ENCODE peak calls at places on chromosomes 5 and 9, in ten cellular contexts. X is SJSA1; R is CD8-positive, alpha-beta T cell; Y is prostate gland; F is pancreas; P is tibial nerve; Z is CD8-positive, alpha-beta memory T cell; S is colonic mucosa; C is neuronal stem cell; T is IMR-90. D is an unnamed sample. For H3K4me1, the result is how much of the 10 kb centered on the place peaks cover.

GRCh38 chr9:107019216-107019615 is 156.2 kb downstream of the ZNF462 start:
- DNase-seq in X (peak), R (no peak), Y (no peak), F (no peak), P (no peak), Z (no peak), S (no peak), C (no peak), T (peak), D (no peak)

GRCh38 chr5:79546782-79547428 is 33.0 kb upstream of the HOMER1 start:
- DNase-seq in X (no peak), R (no peak), Y (no peak), F (no peak), P (no peak), Z (no peak), S (no peak), C (no peak), T (peak), D (no peak)

GRCh38 chr5:150108711-150109605 is 22.6 kb upstream of the CSF1R start:
- DNase-seq in X (no peak), R (no peak), Y (no peak), F (no peak), P (no peak), Z (no peak), S (peak), C (no peak), T (no peak), D (no peak)

GRCh38 chr5:55821731-55822512 is 29.2 kb upstream of the IL31RA start:
- DNase-seq in X (no peak), R (no peak), Y (no peak), F (peak), P (no peak), Z (peak), S (no peak), C (no peak), T (no peak), D (peak)

GRCh38 chr5:132211787-132212186 is 15.9 kb downstream of the P4HA2 start:
- DNase-seq in X (no peak), R (no peak), Y (no peak), F (no peak), P (no peak), Z (no peak), S (no peak), C (no peak), T (no peak), D (no peak)

GRCh38 chr5:1950708-1951103 is 68.0 kb upstream of the IRX4 start:
- DNase-seq in X (no peak), R (no peak), Y (no peak), F (no peak), P (no peak), Z (no peak), S (no peak), C (no peak), T (no peak), D (no peak)

GRCh38 chr9:27227192-27227591 is 69.8 kb downstream of the EQTN start:
- DNase-seq in X (peak), R (no peak), Y (no peak), F (no peak), P (no peak), Z (no peak), S (no peak), C (no peak), T (peak), D (no peak)

GRCh38 chr9:137666950-137667670 is 48.3 kb downstream of the EHMT1 start:
- DNase-seq in X (no peak), R (no peak), Y (no peak), F (no peak), P (no peak), Z (no peak), S (no peak), C (peak), T (no peak), D (no peak)

GRCh38 chr9:928363-929042 is 48.0 kb upstream of the DMRT3 start:
- DNase-seq in X (no peak), R (no peak), Y (no peak), F (no peak), P (no peak), Z (no peak), S (no peak), C (no peak), T (no peak), D (no peak)

GRCh38 chr9:17531642-17532254 is 47.1 kb upstream of the SH3GL2 start:
- DNase-seq in X (no peak), R (no peak), Y (no peak), F (no peak), P (peak), Z (no peak), S (peak), C (peak), T (peak), D (no peak)

GRCh38 chr5:151095341-151096000 is 14.6 kb upstream of the TNIP1 start:
- DNase-seq in X (no peak), R (no peak), Y (no peak), F (peak), P (no peak), Z (no peak), S (peak), C (no peak), T (no peak), D (no peak)

GRCh38 chr5:61132559-61132958 is 29.7 kb downstream of the SMIM15 start:
- DNase-seq in X (no peak), R (no peak), Y (no peak), F (no peak), P (no peak), Z (no peak), S (no peak), C (no peak), T (peak), D (no peak)

GRCh38 chr9:32524558-32525461 is 1.2 kb downstream of the RIGI start:
- DNase-seq in X (peak), R (no peak), Y (peak), F (peak), P (no peak), Z (peak), S (peak), C (no peak), T (no peak), D (no peak)

GRCh38 chr5:132661231-132662003 is 3.4 kb downstream of the IL13 start:
- DNase-seq in X (no peak), R (no peak), Y (no peak), F (no peak), P (no peak), Z (no peak), S (no peak), C (no peak), T (no peak), D (no peak)

GRCh38 chr5:139394654-139395566 is at the start of gene PROB1:
- DNase-seq in X (no peak), R (no peak), Y (no peak), F (no peak), P (no peak), Z (no peak), S (no peak), C (no peak), T (no peak), D (peak)

GRCh38 chr5:174751154-174751990 is 27.0 kb downstream of the MSX2 start:
- DNase-seq in X (no peak), R (no peak), Y (no peak), F (no peak), P (no peak), Z (no peak), S (no peak), C (peak), T (no peak), D (peak)

GRCh38 chr9:127783644-127784043 is 2.2 kb upstream of the CDK9 start:
- DNase-seq in X (no peak), R (no peak), Y (no peak), F (no peak), P (no peak), Z (no peak), S (no peak), C (no peak), T (no peak), D (no peak)

GRCh38 chr5:86894006-86894560 is 276.3 kb downstream of the COX7C start:
- DNase-seq in X (no peak), R (no peak), Y (no peak), F (no peak), P (no peak), Z (no peak), S (no peak), C (no peak), T (peak), D (no peak)

GRCh38 chr9:26656003-26656940 is 236.3 kb downstream of the CAAP1 start:
- DNase-seq in X (no peak), R (no peak), Y (peak), F (no peak), P (no peak), Z (no peak), S (no peak), C (peak), T (peak), D (no peak)

GRCh38 chr9:136803551-136804508 is 3.9 kb upstream of the RABL6 start:
- DNase-seq in X (peak), R (no peak), Y (no peak), F (peak), P (no peak), Z (no peak), S (peak), C (no peak), T (no peak), D (no peak)

GRCh38 chr5:54632131-54632551 is 114.6 kb downstream of the SNX18 start:
- DNase-seq in X (no peak), R (no peak), Y (no peak), F (no peak), P (no peak), Z (no peak), S (no peak), C (no peak), T (no peak), D (no peak)

GRCh38 chr5:56279979-56280378 is 46.8 kb upstream of the ANKRD55 start:
- DNase-seq in X (peak), R (no peak), Y (no peak), F (no peak), P (no peak), Z (no peak), S (no peak), C (no peak), T (peak), D (no peak)

GRCh38 chr9:8564960-8565359 is 765.4 kb upstream of the DMAC1 start:
- DNase-seq in X (no peak), R (no peak), Y (no peak), F (no peak), P (no peak), Z (no peak), S (no peak), C (no peak), T (no peak), D (no peak)

GRCh38 chr5:143229426-143229895 is 174.0 kb downstream of the NR3C1 start:
- DNase-seq in X (no peak), R (peak), Y (no peak), F (no peak), P (no peak), Z (peak), S (no peak), C (no peak), T (no peak), D (no peak)

GRCh38 chr9:121838757-121839669 is 187.6 kb downstream of the DAB2IP start:
- DNase-seq in X (peak), R (no peak), Y (no peak), F (no peak), P (no peak), Z (no peak), S (no peak), C (no peak), T (no peak), D (no peak)

GRCh38 chr9:35274988-35275387 is 113.2 kb downstream of the UNC13B start:
- DNase-seq in X (no peak), R (no peak), Y (no peak), F (no peak), P (no peak), Z (no peak), S (no peak), C (no peak), T (no peak), D (no peak)

GRCh38 chr9:17191095-17191494 is 56.3 kb downstream of the CNTLN start:
- DNase-seq in X (no peak), R (no peak), Y (no peak), F (no peak), P (no peak), Z (no peak), S (no peak), C (no peak), T (peak), D (no peak)

GRCh38 chr9:34124923-34125322 is 1.6 kb downstream of the DCAF12 start:
- DNase-seq in X (no peak), R (no peak), Y (no peak), F (no peak), P (no peak), Z (no peak), S (peak), C (no peak), T (no peak), D (no peak)

GRCh38 chr5:1035421-1036405 is 27.1 kb downstream of the NKD2 start:
- DNase-seq in X (no peak), R (no peak), Y (no peak), F (peak), P (no peak), Z (no peak), S (no peak), C (no peak), T (no peak), D (peak)

GRCh38 chr9:79662553-79662956 is 90.8 kb downstream of the TLE4 start:
- DNase-seq in X (no peak), R (no peak), Y (no peak), F (no peak), P (no peak), Z (peak), S (no peak), C (peak), T (no peak), D (no peak)

GRCh38 chr5:97629281-97629680 is 446.2 kb upstream of the RIOK2 start:
- DNase-seq in X (no peak), R (no peak), Y (no peak), F (no peak), P (peak), Z (no peak), S (no peak), C (no peak), T (peak), D (peak)

GRCh38 chr9:109912082-109912581 is 132.1 kb downstream of the PALM2AKAP2 start:
- DNase-seq in X (peak), R (no peak), Y (no peak), F (no peak), P (no peak), Z (no peak), S (no peak), C (no peak), T (peak), D (no peak)

GRCh38 chr5:139823757-139824355 is 28.2 kb downstream of the PSD2 start:
- DNase-seq in X (no peak), R (no peak), Y (no peak), F (no peak), P (no peak), Z (no peak), S (no peak), C (no peak), T (no peak), D (no peak)

GRCh38 chr9:13648676-13649075 is 369.2 kb upstream of the MPDZ start:
- DNase-seq in X (no peak), R (no peak), Y (no peak), F (no peak), P (no peak), Z (no peak), S (no peak), C (no peak), T (no peak), D (no peak)

GRCh38 chr9:77614671-77615070 is 33.5 kb downstream of the GNA14 start:
- DNase-seq in X (no peak), R (no peak), Y (no peak), F (no peak), P (no peak), Z (no peak), S (no peak), C (no peak), T (no peak), D (no peak)

GRCh38 chr5:67306997-67307580 is 110.5 kb upstream of the CD180 start:
- DNase-seq in X (no peak), R (no peak), Y (no peak), F (no peak), P (no peak), Z (no peak), S (no peak), C (no peak), T (no peak), D (no peak)

GRCh38 chr5:146622391-146622790 is 106.4 kb upstream of the GPR151 start:
- DNase-seq in X (no peak), R (no peak), Y (no peak), F (no peak), P (no peak), Z (no peak), S (no peak), C (no peak), T (no peak), D (no peak)

GRCh38 chr9:108671156-108671555 is 184.6 kb downstream of the ACTL7B start:
- DNase-seq in X (no peak), R (no peak), Y (no peak), F (no peak), P (no peak), Z (no peak), S (no peak), C (peak), T (peak), D (no peak)

GRCh38 chr5:57735754-57736153 is 253.1 kb upstream of the ACTBL2 start:
- DNase-seq in X (peak), R (no peak), Y (no peak), F (no peak), P (no peak), Z (no peak), S (no peak), C (no peak), T (peak), D (no peak)

GRCh38 chr5:177312649-177313181 is 1.0 kb upstream of the MXD3 start:
- DNase-seq in X (peak), R (no peak), Y (no peak), F (no peak), P (no peak), Z (no peak), S (peak), C (no peak), T (no peak), D (no peak)
- H3K4me1 ChIP-seq in X (under half), R (under half), Y (under half), F (under half), P (under half), Z (under half), S (under half), C (under half), T (under half), D (under half)

GRCh38 chr5:37664551-37664950 is 175.3 kb downstream of the GDNF start:
- DNase-seq in X (no peak), R (no peak), Y (no peak), F (no peak), P (no peak), Z (no peak), S (no peak), C (no peak), T (no peak), D (no peak)
- H3K4me1 ChIP-seq in X (under half), R (under half), Y (under half), F (under half), P (under half), Z (under half), S (under half), C (under half), T (under half), D (under half)

DNA sequence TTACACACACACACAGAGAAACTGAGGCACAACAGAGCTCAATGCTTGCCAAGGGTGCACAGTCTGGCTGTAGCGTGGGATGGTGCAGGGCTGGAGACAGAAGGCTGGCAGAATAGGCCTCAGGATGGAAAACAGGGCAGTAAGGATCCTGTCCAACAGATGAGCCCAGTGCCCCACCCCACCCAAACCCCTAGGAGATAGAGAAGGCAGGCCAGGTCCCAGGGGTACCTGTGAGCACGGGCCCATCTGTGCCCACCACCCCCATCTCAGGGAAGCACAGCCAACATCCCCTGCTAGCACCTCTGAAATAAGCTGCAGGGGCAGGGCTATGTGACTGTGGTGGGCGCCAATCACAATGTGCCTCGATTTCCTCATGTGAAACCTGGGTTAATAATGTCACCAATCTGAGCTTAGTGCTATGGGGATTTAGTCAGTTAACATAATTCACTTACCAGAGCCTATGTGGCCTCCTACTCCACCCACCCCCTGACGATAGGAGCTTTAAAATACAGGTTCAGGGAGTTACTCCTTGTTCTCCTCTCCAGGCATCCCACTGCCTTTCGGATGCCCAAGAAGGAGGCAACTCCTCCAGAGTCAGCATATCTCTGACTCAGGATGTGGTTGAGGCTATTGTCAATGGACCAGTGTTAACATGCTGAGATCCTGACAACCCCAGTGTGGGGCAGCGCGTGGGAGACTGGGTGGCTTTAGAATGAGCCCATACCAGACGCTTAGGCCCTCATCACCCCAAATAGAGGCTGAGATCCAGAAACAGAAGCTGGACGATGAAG is 27.6 kb downstream of the BICD2 start:
- DNase-seq in X (no peak), R (no peak), Y (no peak), F (no peak), P (no peak), Z (no peak), S (no peak), C (no peak), T (peak), D (no peak)
- H3K4me1 ChIP-seq in X (under half), R (under half), Y (under half), F (under half), P (half or more), Z (under half), S (under half), C (under half), T (under half), D (half or more)

DNA sequence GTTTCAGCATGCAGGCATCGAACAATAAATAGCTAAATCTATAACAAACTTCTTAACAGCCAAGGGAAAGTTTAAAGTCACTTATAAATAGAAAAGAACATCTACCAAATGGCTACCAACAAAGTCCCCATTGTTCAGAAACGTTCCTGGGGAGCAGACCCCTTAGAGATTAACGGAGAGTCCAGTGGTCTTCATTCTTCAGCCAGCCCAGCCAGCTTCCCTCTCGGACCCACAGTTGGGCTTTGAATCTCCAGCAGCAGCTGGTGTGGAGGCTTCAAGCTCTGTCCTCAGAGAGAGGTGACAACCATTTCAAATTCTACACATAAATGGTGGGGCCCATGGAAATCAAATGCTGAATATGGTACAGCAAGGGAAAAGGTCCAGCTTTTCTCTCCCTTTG is 11.2 kb downstream of the ENC1 start:
- DNase-seq in X (no peak), R (no peak), Y (no peak), F (no peak), P (no peak), Z (no peak), S (no peak), C (no peak), T (no peak), D (no peak)
- H3K4me1 ChIP-seq in X (half or more), R (under half), Y (under half), F (under half), P (under half), Z (under half), S (under half), C (half or more), T (under half), D (under half)

GRCh38 chr5:157566902-157567489 is 8.6 kb downstream of the ADAM19 start:
- DNase-seq in X (no peak), R (no peak), Y (no peak), F (no peak), P (no peak), Z (no peak), S (no peak), C (no peak), T (no peak), D (no peak)
- H3K4me1 ChIP-seq in X (under half), R (under half), Y (under half), F (under half), P (under half), Z (under half), S (under half), C (under half), T (under half), D (under half)

GRCh38 chr5:134135091-134135655 is 20.7 kb downstream of the TCF7 start:
- DNase-seq in X (no peak), R (no peak), Y (no peak), F (no peak), P (no peak), Z (no peak), S (no peak), C (no peak), T (no peak), D (peak)

GRCh38 chr5:134133995-134134541 is 19.6 kb downstream of the TCF7 start:
- DNase-seq in X (no peak), R (no peak), Y (no peak), F (no peak), P (peak), Z (no peak), S (no peak), C (no peak), T (no peak), D (peak)

GRCh38 chr5:134138416-134139376 is 24.2 kb downstream of the TCF7 start:
- DNase-seq in X (peak), R (peak), Y (no peak), F (no peak), P (no peak), Z (no peak), S (no peak), C (no peak), T (peak), D (peak)

GRCh38 chr5:134136771-134137170 is 22.3 kb downstream of the TCF7 start:
- DNase-seq in X (peak), R (peak), Y (no peak), F (no peak), P (peak), Z (no peak), S (no peak), C (no peak), T (no peak), D (no peak)

DNA sequence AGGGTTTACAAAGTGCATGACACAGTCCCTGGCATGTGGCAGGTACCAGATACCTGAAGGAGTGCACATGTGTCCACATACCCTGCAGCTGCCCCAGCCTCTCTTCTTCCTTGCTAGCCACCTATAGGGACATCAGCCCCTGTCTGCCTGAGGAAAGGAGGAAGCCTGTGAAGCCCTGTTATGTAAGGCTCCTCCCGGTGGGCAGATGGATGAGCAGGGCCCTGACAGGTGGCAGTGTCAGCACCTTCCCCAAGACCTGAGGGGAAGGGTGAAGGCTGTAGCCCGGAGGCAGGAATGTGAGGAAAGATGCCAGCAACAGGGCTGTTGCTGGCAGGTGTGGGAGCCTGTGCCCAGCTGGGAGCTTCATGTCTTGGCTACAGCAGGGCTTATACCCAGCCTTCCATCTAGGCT is 21.7 kb downstream of the TCF7 start:
- DNase-seq in X (peak), R (peak), Y (no peak), F (no peak), P (peak), Z (no peak), S (no peak), C (no peak), T (no peak), D (peak)
- H3K4me1 ChIP-seq in X (under half), R (half or more), Y (under half), F (under half), P (half or more), Z (half or more), S (under half), C (under half), T (under half), D (under half)

D was measured in psoas muscle.